ENCODE peak calls at places on chromosomes 16 and 17, in eight cellular contexts. B is thyroid gland, E is transverse colon, O is H54, G is HepG2, W is ovary, L is uterus, V is heart left ventricle. N is an unnamed sample.

GRCh38 chr17:19996086-19996485 is 13.1 kb upstream of the SPECC1 start:
- DNase-seq in B (no peak), E (no peak), O (no peak), G (no peak), W (no peak), L (no peak), V (no peak), N (no peak)

GRCh38 chr17:10652984-10653680 is 4.0 kb downstream of the MYH3 start:
- DNase-seq in B (no peak), E (no peak), O (no peak), G (no peak), W (no peak), L (no peak), V (no peak), N (no peak)

GRCh38 chr16:49856741-49857330 is 924 bp upstream of the ZNF423 start:
- DNase-seq in B (peak), E (peak), O (peak), G (peak), W (peak), L (peak), V (peak), N (peak)

GRCh38 chr16:76059701-76060100 is 217.5 kb upstream of the CNTNAP4 start:
- DNase-seq in B (no peak), E (no peak), O (no peak), G (no peak), W (no peak), L (no peak), V (no peak), N (no peak)

GRCh38 chr17:9670596-9670995 is 25.3 kb downstream of the USP43 start:
- DNase-seq in B (no peak), E (no peak), O (no peak), G (no peak), W (no peak), L (no peak), V (no peak), N (no peak)

GRCh38 chr17:42672038-42672437 is 4.8 kb downstream of the PLEKHH3 start:
- DNase-seq in B (no peak), E (no peak), O (no peak), G (no peak), W (no peak), L (peak), V (peak), N (no peak)

GRCh38 chr16:55955439-55955838 is 80.3 kb upstream of the CES5A start:
- DNase-seq in B (no peak), E (no peak), O (no peak), G (no peak), W (no peak), L (no peak), V (no peak), N (no peak)

GRCh38 chr16:28983644-28984043 is 1.2 kb upstream of the LAT start:
- DNase-seq in B (no peak), E (no peak), O (no peak), G (no peak), W (no peak), L (no peak), V (peak), N (no peak)

GRCh38 chr17:41773190-41773588 is 13.3 kb downstream of the JUP start:
- DNase-seq in B (peak), E (peak), O (peak), G (peak), W (peak), L (peak), V (peak), N (peak)

GRCh38 chr17:33520404-33521032 is 227.4 kb upstream of the ASIC2 start:
- DNase-seq in B (peak), E (peak), O (peak), G (peak), W (peak), L (peak), V (peak), N (peak)

GRCh38 chr17:20948984-20949777 is 93.6 kb downstream of the USP22 start:
- DNase-seq in B (no peak), E (no peak), O (no peak), G (no peak), W (no peak), L (no peak), V (no peak), N (no peak)

GRCh38 chr17:46152423-46152822 is 40.8 kb downstream of the KANSL1 start:
- DNase-seq in B (no peak), E (no peak), O (no peak), G (no peak), W (no peak), L (no peak), V (no peak), N (no peak)

GRCh38 chr16:66357523-66357928 is 9.0 kb upstream of the CDH5 start:
- DNase-seq in B (peak), E (peak), O (peak), G (peak), W (no peak), L (peak), V (no peak), N (peak)

GRCh38 chr17:8806206-8807069 is 7.3 kb upstream of the MFSD6L start:
- DNase-seq in B (no peak), E (no peak), O (no peak), G (no peak), W (no peak), L (no peak), V (no peak), N (no peak)

DNA sequence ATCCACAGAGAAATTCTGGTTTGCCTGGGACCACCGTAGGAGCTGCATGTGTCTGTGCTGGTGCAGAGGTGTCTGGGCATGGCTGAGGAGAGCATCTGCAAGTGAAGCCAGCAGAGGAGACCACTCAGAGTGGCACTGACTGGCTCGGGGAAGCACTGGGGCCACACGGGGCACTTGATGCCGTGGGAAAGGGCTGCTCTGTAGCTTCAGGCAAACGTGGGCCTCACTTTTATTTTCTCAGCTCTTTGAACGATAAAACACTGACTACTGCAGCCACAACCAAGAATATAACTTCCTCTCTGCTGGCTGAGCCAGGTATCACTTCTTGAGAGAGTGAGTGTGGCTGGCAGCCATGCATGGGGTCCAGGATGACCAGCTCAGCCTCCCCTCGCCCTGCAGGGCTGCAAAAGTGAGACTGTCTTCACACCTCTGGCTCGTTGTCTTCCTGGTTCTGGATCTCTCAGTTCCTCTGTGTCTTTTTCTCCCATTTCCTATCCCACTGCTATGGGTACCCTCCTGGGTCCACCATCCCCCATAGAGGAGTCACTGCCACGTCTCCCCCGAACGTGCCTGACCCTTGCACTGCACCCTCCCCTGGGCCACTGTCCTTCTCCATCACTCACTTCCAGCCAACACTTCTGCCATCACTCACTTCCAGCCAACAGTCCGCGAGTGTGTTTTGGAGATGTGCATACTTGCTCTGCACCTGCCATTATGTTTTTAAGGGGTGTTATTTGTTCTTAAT is 201.4 kb upstream of the CHMP6 start:
- DNase-seq in B (no peak), E (no peak), O (no peak), G (no peak), W (no peak), L (no peak), V (no peak), N (no peak)
- TF ChIP-seq POLR2A in B (no peak), E (no peak), O (no peak), G (no peak), W (no peak), L (no peak), V (no peak), N (no peak)

DNA sequence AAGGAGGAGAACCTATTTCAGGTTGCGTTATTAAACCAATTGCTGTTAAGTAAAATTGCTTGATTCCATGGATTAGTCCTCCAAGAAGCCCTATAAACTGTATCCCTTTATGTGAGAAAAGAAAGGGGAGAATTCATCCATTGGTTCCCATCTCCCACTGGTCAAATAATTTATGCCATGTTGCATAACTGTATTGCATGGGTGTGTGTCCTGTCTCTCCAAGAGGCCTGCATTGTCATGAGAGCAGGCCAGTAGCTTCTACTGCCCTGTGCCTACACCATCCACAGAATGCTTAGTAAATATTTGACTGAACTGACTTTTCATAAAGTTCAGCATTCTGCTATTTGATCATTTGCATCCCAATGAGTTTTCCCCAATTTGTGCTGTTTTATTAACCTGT is 11.7 kb upstream of the TOB1 start:
- DNase-seq in B (no peak), E (no peak), O (no peak), G (no peak), W (no peak), L (no peak), V (no peak), N (no peak)
- TF ChIP-seq POLR2A in B (no peak), E (no peak), O (no peak), G (no peak), W (no peak), L (no peak), V (no peak), N (no peak)

DNA sequence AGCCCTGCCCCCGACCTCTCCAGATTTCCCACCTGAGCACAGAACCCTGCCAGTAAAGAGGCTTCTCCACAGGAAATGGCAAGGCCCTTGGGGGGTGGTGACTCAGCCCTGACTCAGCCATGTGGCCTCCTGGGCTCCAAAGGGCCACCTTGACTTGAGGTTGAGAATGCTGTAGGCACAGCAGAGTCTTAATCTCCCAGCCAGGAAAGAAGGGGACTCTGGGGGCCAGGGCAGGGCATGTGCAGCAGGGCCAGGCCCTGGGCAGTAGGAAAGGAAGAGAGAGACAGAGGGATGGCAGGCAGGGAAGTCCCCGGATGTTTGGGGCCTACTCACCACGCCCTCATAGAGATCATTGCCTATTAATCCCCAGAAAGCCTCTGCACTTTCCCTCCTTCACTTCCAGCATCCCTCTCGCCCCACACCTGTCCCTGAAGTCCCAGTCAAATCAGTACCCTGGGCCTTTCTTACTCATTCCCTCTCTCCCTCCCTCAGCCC is 4.8 kb upstream of the ITGA3 start:
- DNase-seq in B (no peak), E (no peak), O (peak), G (no peak), W (peak), L (no peak), V (no peak), N (peak)
- TF ChIP-seq POLR2A in B (no peak), E (no peak), O (no peak), G (no peak), W (no peak), L (no peak), V (no peak), N (no peak)

GRCh38 chr16:81913222-81913621 is 98.0 kb downstream of the SDR42E1 start:
- DNase-seq in B (no peak), E (no peak), O (no peak), G (no peak), W (no peak), L (no peak), V (no peak), N (no peak)

GRCh38 chr16:81908466-81909230 is 102.6 kb downstream of the SDR42E1 start:
- DNase-seq in B (no peak), E (no peak), O (no peak), G (no peak), W (no peak), L (no peak), V (no peak), N (no peak)

GRCh38 chr16:81912395-81912794 is 98.9 kb downstream of the SDR42E1 start:
- DNase-seq in B (no peak), E (no peak), O (no peak), G (no peak), W (no peak), L (no peak), V (no peak), N (no peak)

GRCh38 chr16:81907681-81908080 is 103.6 kb downstream of the SDR42E1 start:
- DNase-seq in B (no peak), E (no peak), O (no peak), G (no peak), W (no peak), L (no peak), V (no peak), N (no peak)

GRCh38 chr16:81910366-81910885 is 100.8 kb downstream of the SDR42E1 start:
- DNase-seq in B (no peak), E (no peak), O (no peak), G (no peak), W (no peak), L (no peak), V (no peak), N (no peak)
- TF ChIP-seq POLR2A in B (no peak), E (no peak), O (no peak), G (no peak), W (no peak), L (no peak), V (no peak), N (no peak)

DNA sequence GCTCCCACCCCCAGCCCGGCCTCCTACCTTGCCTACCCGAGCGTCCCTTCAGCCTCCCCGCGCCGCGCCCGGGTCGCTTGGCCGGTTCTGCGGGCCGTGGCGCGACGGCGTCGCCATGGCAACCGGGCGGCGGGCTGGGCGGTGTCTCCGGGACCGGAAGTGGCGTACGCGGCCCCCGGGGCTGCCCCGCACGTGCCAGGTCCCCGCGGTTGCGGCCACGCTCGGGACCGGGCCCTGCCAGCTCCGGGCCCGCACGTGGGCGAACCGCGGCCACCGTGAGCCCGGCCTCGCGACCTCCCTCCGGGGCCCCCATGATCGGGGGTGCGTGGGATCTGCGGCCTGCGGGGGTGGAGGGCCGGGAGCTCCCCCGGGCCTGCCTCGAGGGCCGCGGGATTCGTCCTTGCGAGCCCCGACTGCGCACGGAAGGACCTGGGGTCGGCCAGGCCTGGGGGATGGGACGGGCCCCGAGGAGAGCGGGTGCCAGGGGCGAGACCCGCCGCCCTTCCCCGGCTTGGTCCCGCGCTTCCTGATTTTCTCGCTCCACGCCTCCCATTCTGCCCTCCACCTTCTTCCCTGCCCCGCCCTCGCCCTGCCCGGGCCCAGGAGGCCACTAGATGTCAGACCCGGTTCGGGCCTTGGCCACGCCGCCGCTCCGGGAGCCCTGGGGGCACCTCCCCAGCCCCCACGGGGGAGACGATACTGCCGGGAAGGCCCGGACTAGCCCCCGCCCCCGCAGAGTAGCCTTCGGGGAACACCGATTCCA is at the start of gene CYB561:
- DNase-seq in B (peak), E (peak), O (peak), G (no peak), W (peak), L (peak), V (peak), N (peak)
- TF ChIP-seq POLR2A in B (peak), E (peak), O (no peak), G (no peak), W (peak), L (no peak), V (no peak), N (peak)

N was measured in body of pancreas.